ENCODE peak calls at places on chromosome 6, in eight cellular contexts. U is SK-N-SH, P is neural progenitor cell, T is MM.1S, N is hepatocyte, Q is OCI-LY7, D is HCT116, K is PC-3. F is an unnamed sample.

GRCh38 chr6:73823046-73823735 is 127.2 kb downstream of the CD109 start:
- DNase-seq in U (no peak), P (no peak), T (no peak), N (no peak), Q (no peak), D (no peak), K (no peak), F (no peak)

GRCh38 chr6:168301648-168302398 is 17.8 kb downstream of the DACT2 start:
- DNase-seq in U (no peak), P (peak), T (no peak), N (peak), Q (no peak), D (no peak), K (no peak), F (peak)

GRCh38 chr6:96450082-96450759 is 71.4 kb upstream of the UFL1 start:
- DNase-seq in U (no peak), P (peak), T (no peak), N (peak), Q (no peak), D (no peak), K (peak), F (no peak)

GRCh38 chr6:39753745-39754084 is 28.5 kb upstream of the KIF6 start:
- DNase-seq in U (no peak), P (no peak), T (no peak), N (peak), Q (no peak), D (no peak), K (no peak), F (no peak)

GRCh38 chr6:142566628-142567396 is 265.0 kb downstream of the ADGRG6 start:
- DNase-seq in U (peak), P (peak), T (peak), N (peak), Q (peak), D (peak), K (peak), F (peak)

GRCh38 chr6:32084780-32085179 is 24.4 kb downstream of the TNXB start:
- DNase-seq in U (no peak), P (no peak), T (no peak), N (no peak), Q (no peak), D (no peak), K (no peak), F (no peak)

GRCh38 chr6:10659697-10660348 is 34.6 kb downstream of the C6orf52 start:
- DNase-seq in U (peak), P (peak), T (no peak), N (peak), Q (no peak), D (no peak), K (no peak), F (peak)

GRCh38 chr6:41488392-41489129 is 57.6 kb upstream of the FOXP4 start:
- DNase-seq in U (peak), P (peak), T (no peak), N (peak), Q (no peak), D (no peak), K (no peak), F (peak)

GRCh38 chr6:118134257-118134656 is 227.2 kb downstream of the SLC35F1 start:
- DNase-seq in U (no peak), P (no peak), T (no peak), N (no peak), Q (no peak), D (no peak), K (no peak), F (no peak)

GRCh38 chr6:95417856-95418255 is 159.5 kb upstream of the MANEA start:
- DNase-seq in U (no peak), P (peak), T (no peak), N (no peak), Q (no peak), D (no peak), K (no peak), F (peak)

GRCh38 chr6:11999245-11999644 is 12.9 kb upstream of the HIVEP1 start:
- DNase-seq in U (no peak), P (no peak), T (no peak), N (no peak), Q (no peak), D (no peak), K (no peak), F (no peak)

GRCh38 chr6:119207973-119208725 is 129.7 kb upstream of the FAM184A start:
- DNase-seq in U (no peak), P (no peak), T (no peak), N (no peak), Q (no peak), D (peak), K (peak), F (no peak)

GRCh38 chr6:56820060-56820459 is 134.8 kb upstream of the BEND6 start:
- DNase-seq in U (no peak), P (no peak), T (no peak), N (no peak), Q (no peak), D (no peak), K (no peak), F (no peak)

GRCh38 chr6:145529582-145529981 is 205.7 kb downstream of the EPM2A start:
- DNase-seq in U (no peak), P (no peak), T (no peak), N (no peak), Q (no peak), D (no peak), K (peak), F (no peak)

GRCh38 chr6:41452763-41453162 is 93.4 kb upstream of the FOXP4 start:
- DNase-seq in U (no peak), P (no peak), T (no peak), N (no peak), Q (no peak), D (no peak), K (no peak), F (no peak)

GRCh38 chr6:43806041-43806757 is 36.2 kb downstream of the VEGFA start:
- DNase-seq in U (no peak), P (no peak), T (no peak), N (peak), Q (no peak), D (no peak), K (peak), F (no peak)

GRCh38 chr6:155959898-155960297 is 504.3 kb upstream of the NOX3 start:
- DNase-seq in U (no peak), P (no peak), T (no peak), N (peak), Q (no peak), D (no peak), K (no peak), F (no peak)

GRCh38 chr6:116667620-116668019 is 946 bp downstream of the ZUP1 start:
- DNase-seq in U (no peak), P (no peak), T (no peak), N (no peak), Q (peak), D (no peak), K (no peak), F (no peak)

GRCh38 chr6:75204959-75205775 is 686 bp downstream of the COL12A1 start:
- DNase-seq in U (peak), P (peak), T (peak), N (peak), Q (no peak), D (no peak), K (peak), F (peak)

GRCh38 chr6:41422156-41422555 is 86.7 kb downstream of the NCR2 start:
- DNase-seq in U (no peak), P (no peak), T (no peak), N (no peak), Q (no peak), D (no peak), K (no peak), F (no peak)

GRCh38 chr6:160022793-160023192 is 53.9 kb downstream of the IGF2R start:
- DNase-seq in U (no peak), P (no peak), T (no peak), N (no peak), Q (no peak), D (no peak), K (no peak), F (no peak)

GRCh38 chr6:77837034-77837784 is 184.4 kb downstream of the MEI4 start:
- DNase-seq in U (no peak), P (no peak), T (no peak), N (no peak), Q (no peak), D (no peak), K (no peak), F (no peak)

GRCh38 chr6:64815718-64816117 is 891.3 kb downstream of the EYS start:
- DNase-seq in U (no peak), P (no peak), T (no peak), N (peak), Q (no peak), D (no peak), K (peak), F (no peak)

GRCh38 chr6:136035378-136036070 is 184.0 kb downstream of the PDE7B start:
- DNase-seq in U (no peak), P (no peak), T (no peak), N (no peak), Q (no peak), D (no peak), K (no peak), F (no peak)

GRCh38 chr6:21597706-21598273 is 4.2 kb downstream of the SOX4 start:
- DNase-seq in U (peak), P (no peak), T (no peak), N (no peak), Q (no peak), D (no peak), K (peak), F (no peak)

GRCh38 chr6:134111062-134111677 is 58.7 kb upstream of the SLC2A12 start:
- DNase-seq in U (peak), P (peak), T (peak), N (peak), Q (peak), D (peak), K (peak), F (peak)

GRCh38 chr6:81859884-81860283 is 107.4 kb upstream of the TENT5A start:
- DNase-seq in U (no peak), P (no peak), T (no peak), N (no peak), Q (no peak), D (no peak), K (no peak), F (no peak)

GRCh38 chr6:111417181-111417585 is 65.8 kb downstream of the REV3L start:
- DNase-seq in U (peak), P (no peak), T (no peak), N (no peak), Q (no peak), D (no peak), K (no peak), F (no peak)

GRCh38 chr6:11788043-11788442 is 9.4 kb upstream of the ADTRP start:
- DNase-seq in U (no peak), P (no peak), T (no peak), N (no peak), Q (no peak), D (no peak), K (no peak), F (no peak)

GRCh38 chr6:45084257-45084656 is 243.9 kb upstream of the RUNX2 start:
- DNase-seq in U (no peak), P (no peak), T (no peak), N (no peak), Q (no peak), D (no peak), K (peak), F (no peak)

GRCh38 chr6:166626177-166627038 is 643 bp downstream of the RPS6KA2 start:
- DNase-seq in U (peak), P (peak), T (peak), N (peak), Q (no peak), D (no peak), K (peak), F (peak)

GRCh38 chr6:138248878-138249277 is 30.6 kb upstream of the PBOV1 start:
- DNase-seq in U (no peak), P (no peak), T (no peak), N (no peak), Q (no peak), D (no peak), K (no peak), F (no peak)

GRCh38 chr6:144372611-144373010 is 87.5 kb downstream of the UTRN start:
- DNase-seq in U (no peak), P (no peak), T (no peak), N (no peak), Q (no peak), D (no peak), K (no peak), F (no peak)

GRCh38 chr6:170179925-170180324 is 111.0 kb downstream of the DLL1 start:
- DNase-seq in U (no peak), P (no peak), T (no peak), N (no peak), Q (no peak), D (no peak), K (no peak), F (no peak)

DNA sequence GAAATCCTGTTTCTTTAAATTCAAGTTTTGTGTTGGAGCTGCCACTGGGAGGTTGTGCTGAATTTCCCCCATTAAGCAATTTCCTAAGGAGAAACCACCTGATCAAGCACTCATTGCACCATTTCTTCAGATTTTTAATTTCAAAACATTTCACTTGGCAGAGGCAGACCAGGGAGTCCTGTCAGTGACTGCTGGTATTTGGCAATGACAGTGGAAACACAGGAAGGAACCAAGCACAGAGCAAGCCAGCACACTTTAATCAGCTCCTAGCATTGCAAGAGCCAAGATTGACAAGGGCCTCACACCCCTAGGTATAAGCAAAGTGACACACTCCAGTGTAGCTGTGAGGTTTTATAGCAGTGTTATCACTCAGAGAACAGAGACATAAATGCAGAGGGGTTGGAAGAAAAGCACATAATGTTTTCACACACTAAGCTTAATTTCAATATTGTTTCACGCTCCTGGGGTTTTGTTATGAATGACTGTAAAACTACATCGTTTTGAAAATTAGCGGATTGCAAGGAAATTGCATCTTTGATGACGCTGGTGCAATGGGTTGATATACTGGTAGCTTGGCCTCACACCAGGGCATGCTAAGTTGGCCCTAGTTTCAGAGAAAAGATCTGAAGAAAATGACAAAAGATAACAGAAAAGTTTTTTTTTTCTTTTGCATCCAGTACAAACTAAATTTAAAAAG is 768.4 kb downstream of the TFAP2A start:
- DNase-seq in U (no peak), P (no peak), T (no peak), N (peak), Q (no peak), D (no peak), K (no peak), F (peak)
- TF ChIP-seq EZH2phosphoT487 in U (no peak), P (no peak), T (no peak), N (no peak), Q (no peak), D (no peak), K (no peak), F (no peak)

DNA sequence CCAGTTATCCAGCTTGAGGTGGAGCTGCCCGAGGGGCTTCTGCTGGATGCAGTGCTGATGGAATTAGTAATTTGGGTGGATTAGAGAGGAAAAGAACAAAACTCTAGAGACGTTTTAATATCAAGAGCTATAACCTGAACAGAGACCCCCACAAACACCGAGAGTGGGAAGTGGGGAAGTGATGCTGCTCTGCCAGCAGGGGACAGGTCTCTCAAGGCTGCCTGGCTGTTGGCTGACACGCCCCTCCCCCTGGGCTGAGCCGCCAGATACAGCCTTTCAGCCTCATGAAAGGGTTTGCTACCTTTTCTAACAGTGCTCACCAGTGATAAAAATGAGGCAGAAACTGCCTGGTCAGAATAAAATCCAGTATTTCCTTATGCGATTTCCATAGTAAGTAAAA is 9.6 kb downstream of the LEMD2 start:
- DNase-seq in U (peak), P (peak), T (no peak), N (no peak), Q (peak), D (no peak), K (no peak), F (peak)
- TF ChIP-seq CTCF in U (peak), P (peak), T (no peak), N (no peak), Q (no peak), D (peak), K (no peak), F (peak)

GRCh38 chr6:7974932-7975763 is 64.6 kb upstream of the TXNDC5 start:
- DNase-seq in U (peak), P (no peak), T (no peak), N (peak), Q (no peak), D (peak), K (peak), F (no peak)
- TF ChIP-seq EZH2phosphoT487 in U (no peak), P (no peak), T (no peak), N (no peak), Q (no peak), D (no peak), K (no peak), F (no peak)

GRCh38 chr6:158706369-158706982 is 56.6 kb downstream of the SYTL3 start:
- DNase-seq in U (peak), P (peak), T (no peak), N (peak), Q (peak), D (peak), K (peak), F (peak)
- TF ChIP-seq CTCF in U (peak), P (peak), T (no peak), N (peak), Q (peak), D (peak), K (peak), F (peak)

DNA sequence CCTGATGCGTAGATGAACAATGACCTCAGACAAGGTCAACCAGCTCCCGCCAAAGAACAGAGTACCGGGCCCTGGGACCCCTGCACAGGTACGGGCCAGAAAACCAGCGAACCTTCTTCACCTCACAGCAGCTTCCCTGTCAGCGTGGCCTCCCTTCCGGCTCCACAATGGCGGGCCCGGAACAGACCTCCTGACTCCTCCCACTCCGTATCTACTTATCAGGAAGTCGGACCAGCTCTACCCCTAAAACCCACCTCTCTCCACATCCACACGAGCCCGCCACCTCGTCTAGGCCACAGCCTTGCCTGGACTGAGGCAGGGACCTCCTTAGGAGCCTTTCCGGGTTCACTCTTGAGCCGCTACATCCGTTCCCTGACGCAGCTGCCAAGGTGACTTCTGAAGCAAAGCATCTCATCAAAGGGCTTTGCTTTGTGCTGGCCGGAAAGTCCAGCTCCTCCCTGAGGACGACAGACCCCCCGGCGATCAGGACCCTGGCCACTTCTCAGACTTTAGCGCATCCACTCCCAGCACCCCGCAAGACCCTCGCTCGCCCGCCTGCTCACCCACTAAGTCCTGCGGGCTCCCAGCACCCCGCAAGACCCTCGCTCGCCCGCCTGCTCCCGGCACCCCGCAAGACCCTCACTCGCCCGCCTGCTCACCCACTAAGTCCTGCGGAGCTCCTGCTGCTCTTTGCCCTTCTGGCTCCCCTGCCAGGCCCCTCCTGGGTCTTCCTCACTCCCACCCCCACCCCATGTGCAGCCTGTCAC is 308.3 kb upstream of the FOXQ1 start:
- DNase-seq in U (no peak), P (no peak), T (no peak), N (no peak), Q (no peak), D (no peak), K (no peak), F (no peak)
- TF ChIP-seq EZH2phosphoT487 in U (no peak), P (no peak), T (no peak), N (no peak), Q (no peak), D (no peak), K (no peak), F (no peak)

DNA sequence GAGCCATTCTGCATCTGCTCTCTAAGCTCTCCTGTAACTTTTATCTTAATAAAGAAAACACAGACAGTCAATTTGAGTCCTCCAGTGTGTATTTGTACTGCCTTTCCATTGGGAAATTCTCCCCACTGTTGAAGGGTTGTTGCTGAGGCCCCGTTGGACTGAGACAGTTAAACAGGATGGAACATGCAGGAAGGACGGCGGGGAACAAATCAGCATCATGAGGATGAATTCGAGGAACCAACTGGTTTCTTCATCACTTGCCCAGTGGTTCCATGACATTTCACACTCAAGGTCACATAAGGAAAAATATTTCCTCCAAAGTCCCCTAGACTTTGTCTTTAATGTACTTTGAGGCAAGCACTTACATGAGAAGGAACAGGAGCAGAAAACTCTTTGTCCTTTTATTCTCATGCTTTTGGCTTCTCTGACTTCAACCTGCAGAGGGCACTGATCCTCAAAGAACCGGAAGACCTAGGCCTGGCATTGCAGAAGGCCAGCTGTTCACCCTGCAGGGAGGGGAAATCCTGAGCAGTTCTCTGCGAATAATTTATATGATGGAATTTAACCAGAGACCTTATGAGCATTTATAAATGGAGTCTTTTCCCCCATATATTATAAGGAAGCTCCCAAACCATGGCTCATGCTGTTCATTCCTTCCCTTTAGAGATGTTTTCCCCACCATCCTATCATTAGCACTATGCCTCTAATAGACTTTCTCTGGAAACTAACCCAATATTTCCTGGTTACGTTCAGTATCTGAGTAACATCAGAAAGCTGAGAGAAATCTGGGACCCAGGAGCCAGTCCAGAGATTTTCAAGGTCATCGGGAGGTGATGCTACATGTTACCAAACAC is 55.2 kb upstream of the ADGRF1 start:
- DNase-seq in U (peak), P (peak), T (peak), N (peak), Q (peak), D (peak), K (peak), F (peak)
- TF ChIP-seq CTCF in U (peak), P (peak), T (peak), N (peak), Q (peak), D (peak), K (peak), F (peak)

GRCh38 chr6:89369009-89369408 is 16.5 kb upstream of the UBE2J1 start:
- DNase-seq in U (no peak), P (peak), T (peak), N (peak), Q (peak), D (no peak), K (peak), F (peak)
- TF ChIP-seq EZH2phosphoT487 in U (no peak), P (no peak), T (no peak), N (no peak), Q (no peak), D (no peak), K (no peak), F (no peak)

GRCh38 chr6:100906325-100906724 is 25.2 kb upstream of the ASCC3 start:
- DNase-seq in U (no peak), P (no peak), T (no peak), N (no peak), Q (no peak), D (no peak), K (no peak), F (peak)
- TF ChIP-seq CTCF in U (no peak), P (no peak), T (no peak), N (no peak), Q (no peak), D (no peak), K (no peak), F (peak)

F was measured in GM23338.